ENCODE peak calls at places on chromosomes 12 and 14, in six cellular contexts. One of them, this sample, is unnamed.

GRCh38 chr14:49863483-49864262 is 11.1 kb upstream of the NEMF start:
- DNase-seq in GM12892: no peak
- DNase-seq in H1: no peak
- DNase-seq in stomach: no peak
- DNase-seq in esophagus muscularis mucosa: no peak
- DNase-seq in K562: peak; percentile 49
- DNase-seq in this sample: no peak

GRCh38 chr12:113537751-113538087 is 66.0 kb upstream of the LHX5 start:
- DNase-seq in GM12892: no peak
- DNase-seq in H1: no peak
- DNase-seq in stomach: no peak
- DNase-seq in esophagus muscularis mucosa: no peak
- DNase-seq in K562: no peak
- DNase-seq in this sample: no peak

GRCh38 chr12:90653051-90653450 is 301.9 kb downstream of the CCER1 start:
- DNase-seq in GM12892: no peak
- DNase-seq in H1: no peak
- DNase-seq in stomach: no peak
- DNase-seq in esophagus muscularis mucosa: no peak
- DNase-seq in K562: no peak
- DNase-seq in this sample: no peak

GRCh38 chr12:116391501-116391900 is 114.0 kb upstream of the MED13L start:
- DNase-seq in GM12892: no peak
- DNase-seq in H1: no peak
- DNase-seq in stomach: no peak
- DNase-seq in esophagus muscularis mucosa: no peak
- DNase-seq in K562: no peak
- DNase-seq in this sample: no peak

GRCh38 chr12:14664434-14665023 is 31.9 kb downstream of the GUCY2C start:
- DNase-seq in GM12892: no peak
- DNase-seq in H1: no peak
- DNase-seq in stomach: peak; percentile 30
- DNase-seq in esophagus muscularis mucosa: no peak
- DNase-seq in K562: peak; percentile 6
- DNase-seq in this sample: no peak

GRCh38 chr14:51269634-51270033 is 29.6 kb downstream of the TMX1 start:
- DNase-seq in GM12892: no peak
- DNase-seq in H1: no peak
- DNase-seq in stomach: no peak
- DNase-seq in esophagus muscularis mucosa: no peak
- DNase-seq in K562: no peak
- DNase-seq in this sample: no peak

GRCh38 chr12:123790901-123791486 is 28.9 kb downstream of the DNAH10 start:
- DNase-seq in GM12892: no peak
- DNase-seq in H1: no peak
- DNase-seq in stomach: no peak
- DNase-seq in esophagus muscularis mucosa: no peak
- DNase-seq in K562: no peak
- DNase-seq in this sample: no peak

GRCh38 chr12:127363392-127363791 is 903.6 kb upstream of the TMEM132C start:
- DNase-seq in GM12892: no peak
- DNase-seq in H1: no peak
- DNase-seq in stomach: no peak
- DNase-seq in esophagus muscularis mucosa: peak; percentile 72
- DNase-seq in K562: no peak
- DNase-seq in this sample: no peak

GRCh38 chr14:102088012-102088792 is 1.4 kb upstream of the HSP90AA1 start:
- DNase-seq in GM12892: peak; percentile 48
- DNase-seq in H1: peak; percentile 65
- DNase-seq in stomach: peak; percentile 51
- DNase-seq in esophagus muscularis mucosa: no peak
- DNase-seq in K562: peak; percentile 53
- DNase-seq in this sample: peak; percentile 80

GRCh38 chr12:24955853-24956252 is 7.0 kb upstream of the BCAT1 start:
- DNase-seq in GM12892: no peak
- DNase-seq in H1: no peak
- DNase-seq in stomach: no peak
- DNase-seq in esophagus muscularis mucosa: no peak
- DNase-seq in K562: no peak
- DNase-seq in this sample: no peak

GRCh38 chr12:124680863-124681778 is 113.7 kb upstream of the NCOR2 start:
- DNase-seq in GM12892: peak; percentile 59
- DNase-seq in H1: peak; percentile 49
- DNase-seq in stomach: no peak
- DNase-seq in esophagus muscularis mucosa: peak; percentile 95
- DNase-seq in K562: peak; percentile 63
- DNase-seq in this sample: no peak

GRCh38 chr12:88922816-88923215 is 342.5 kb upstream of the KITLG start:
- DNase-seq in GM12892: no peak
- DNase-seq in H1: no peak
- DNase-seq in stomach: no peak
- DNase-seq in esophagus muscularis mucosa: no peak
- DNase-seq in K562: no peak
- DNase-seq in this sample: no peak

GRCh38 chr12:26153421-26154154 is 28.8 kb upstream of the BHLHE41 start:
- DNase-seq in GM12892: no peak
- DNase-seq in H1: no peak
- DNase-seq in stomach: no peak
- DNase-seq in esophagus muscularis mucosa: no peak
- DNase-seq in K562: no peak
- DNase-seq in this sample: no peak

GRCh38 chr12:14884458-14884878 is 1.2 kb downstream of the MGP start:
- DNase-seq in GM12892: peak; percentile 5
- DNase-seq in H1: no peak
- DNase-seq in stomach: peak; percentile 84
- DNase-seq in esophagus muscularis mucosa: peak; percentile 97
- DNase-seq in K562: no peak
- DNase-seq in this sample: peak; percentile 95

GRCh38 chr12:14418526-14418925 is 53.0 kb downstream of the ATF7IP start:
- DNase-seq in GM12892: no peak
- DNase-seq in H1: no peak
- DNase-seq in stomach: no peak
- DNase-seq in esophagus muscularis mucosa: no peak
- DNase-seq in K562: no peak
- DNase-seq in this sample: no peak

GRCh38 chr12:86837246-86837645 is 581.1 kb upstream of the MGAT4C start:
- DNase-seq in GM12892: no peak
- DNase-seq in H1: peak; percentile 9
- DNase-seq in stomach: no peak
- DNase-seq in esophagus muscularis mucosa: no peak
- DNase-seq in K562: no peak
- DNase-seq in this sample: no peak

GRCh38 chr14:73804636-73805035 is 47.0 kb upstream of the PTGR2 start:
- DNase-seq in GM12892: no peak
- DNase-seq in H1: no peak
- DNase-seq in stomach: no peak
- DNase-seq in esophagus muscularis mucosa: no peak
- DNase-seq in K562: no peak
- DNase-seq in this sample: no peak

GRCh38 chr14:73807439-73807838 is 44.2 kb upstream of the PTGR2 start:
- DNase-seq in GM12892: no peak
- DNase-seq in H1: no peak
- DNase-seq in stomach: no peak
- DNase-seq in esophagus muscularis mucosa: no peak
- DNase-seq in K562: no peak
- DNase-seq in this sample: no peak

GRCh38 chr14:73800970-73801515 is 50.6 kb upstream of the PTGR2 start:
- DNase-seq in GM12892: no peak
- DNase-seq in H1: no peak
- DNase-seq in stomach: no peak
- DNase-seq in esophagus muscularis mucosa: no peak
- DNase-seq in K562: no peak
- DNase-seq in this sample: no peak

GRCh38 chr14:73797540-73797925 is 54.1 kb upstream of the PTGR2 start:
- DNase-seq in GM12892: no peak
- DNase-seq in H1: no peak
- DNase-seq in stomach: no peak
- DNase-seq in esophagus muscularis mucosa: no peak
- DNase-seq in K562: no peak
- DNase-seq in this sample: peak; percentile 6

GRCh38 chr14:73802431-73803188 is 49.0 kb upstream of the PTGR2 start:
- DNase-seq in GM12892: no peak
- DNase-seq in H1: no peak
- DNase-seq in stomach: no peak
- DNase-seq in esophagus muscularis mucosa: no peak
- DNase-seq in K562: no peak
- DNase-seq in this sample: no peak
- TF ChIP-seq POLR2AphosphoS5 in GM12892: no peak
- TF ChIP-seq POLR2AphosphoS5 in H1: no peak
- TF ChIP-seq POLR2AphosphoS5 in stomach: no peak
- TF ChIP-seq POLR2AphosphoS5 in esophagus muscularis mucosa: no peak
- TF ChIP-seq POLR2AphosphoS5 in K562: no peak
- TF ChIP-seq POLR2AphosphoS5 in this sample: no peak

GRCh38 chr12:103495158-103495782 is 498 bp downstream of the C12orf42 start:
- DNase-seq in GM12892: peak; percentile 58
- DNase-seq in H1: peak; percentile 53
- DNase-seq in stomach: peak; percentile 31
- DNase-seq in esophagus muscularis mucosa: no peak
- DNase-seq in K562: peak; percentile 36
- DNase-seq in this sample: no peak
- TF ChIP-seq POLR2AphosphoS5 in GM12892: no peak
- TF ChIP-seq POLR2AphosphoS5 in H1: no peak
- TF ChIP-seq POLR2AphosphoS5 in stomach: no peak
- TF ChIP-seq POLR2AphosphoS5 in esophagus muscularis mucosa: no peak
- TF ChIP-seq POLR2AphosphoS5 in K562: no peak
- TF ChIP-seq POLR2AphosphoS5 in this sample: no peak

GRCh38 chr14:99560946-99561683 is 42.9 kb downstream of the CCDC85C start:
- DNase-seq in GM12892: no peak
- DNase-seq in H1: no peak
- DNase-seq in stomach: peak; percentile 79
- DNase-seq in esophagus muscularis mucosa: no peak
- DNase-seq in K562: no peak
- DNase-seq in this sample: peak; percentile 86
- TF ChIP-seq POLR2AphosphoS5 in GM12892: no peak
- TF ChIP-seq POLR2AphosphoS5 in H1: no peak
- TF ChIP-seq POLR2AphosphoS5 in stomach: peak; percentile 26
- TF ChIP-seq POLR2AphosphoS5 in esophagus muscularis mucosa: peak; percentile 38
- TF ChIP-seq POLR2AphosphoS5 in K562: no peak
- TF ChIP-seq POLR2AphosphoS5 in this sample: peak; percentile 55

GRCh38 chr12:108838194-108839010 is 19.0 kb downstream of the SSH1 start:
- DNase-seq in GM12892: peak; percentile 72
- DNase-seq in H1: peak; percentile 73
- DNase-seq in stomach: peak; percentile 72
- DNase-seq in esophagus muscularis mucosa: peak; percentile 96
- DNase-seq in K562: peak; percentile 65
- DNase-seq in this sample: peak; percentile 92
- TF ChIP-seq POLR2AphosphoS5 in GM12892: peak; percentile 68
- TF ChIP-seq POLR2AphosphoS5 in H1: no peak
- TF ChIP-seq POLR2AphosphoS5 in stomach: peak; percentile 93
- TF ChIP-seq POLR2AphosphoS5 in esophagus muscularis mucosa: peak; percentile 88
- TF ChIP-seq POLR2AphosphoS5 in K562: no peak
- TF ChIP-seq POLR2AphosphoS5 in this sample: peak; percentile 63

This sample was measured in sigmoid colon.